ENCODE peak calls at places on chromosome X, in five cellular contexts. Z is stimulated activated CD4-positive, alpha-beta T cell treated with anti-CD3 and anti-CD28 coated beads, Interleukin-1b, Interleukin-23, amount 100 ng/mL, for 24 hours; F is HCEC 1CT; K is G401; A is tibial artery. T is an unnamed sample.

GRCh38 chrX:15160558-15160957 is 109.3 kb downstream of the ASB9 start:
- DNase-seq in F (no peak), Z (no peak), A (no peak), K (no peak), T (no peak)

GRCh38 chrX:153783378-153784013 is 2.7 kb downstream of the SRPK3 start:
- DNase-seq in A (no peak), F (no peak), Z (no peak), K (no peak), T (no peak)

GRCh38 chrX:42247241-42247640 is 323.9 kb upstream of the CASK start:
- DNase-seq in Z (no peak), K (no peak), A (no peak), F (no peak), T (no peak)

GRCh38 chrX:41921492-41922124 is 1.7 kb downstream of the CASK start:
- DNase-seq in Z (no peak), K (peak; percentile 18), F (peak; percentile 17), A (no peak), T (peak; percentile 10)

GRCh38 chrX:103441878-103442535 is 65.7 kb downstream of the BEX3 start:
- DNase-seq in Z (no peak), A (no peak), K (no peak), F (no peak), T (peak; percentile 26)

GRCh38 chrX:140501940-140502468 is 2.9 kb downstream of the SOX3 start:
- DNase-seq in K (no peak), Z (no peak), A (no peak), F (no peak), T (no peak)

GRCh38 chrX:72052415-72053090 is 79.2 kb downstream of the RTL5 start:
- DNase-seq in F (no peak), Z (no peak), K (no peak), A (no peak), T (no peak)

GRCh38 chrX:45601052-45601451 is 400.4 kb upstream of the DIPK2B start:
- DNase-seq in K (no peak), A (no peak), F (no peak), Z (no peak), T (no peak)

GRCh38 chrX:46268429-46268828 is 276.8 kb downstream of the ZNF674 start:
- DNase-seq in A (no peak), Z (no peak), K (no peak), F (no peak), T (no peak)

GRCh38 chrX:150688911-150689451 is 4.2 kb upstream of the MTMR1 start:
- DNase-seq in K (no peak), F (peak; percentile 92), A (no peak), Z (no peak), T (no peak)

GRCh38 chrX:109914114-109914849 is 88.6 kb upstream of the TMEM164 start:
- DNase-seq in A (no peak), F (no peak), Z (no peak), K (no peak), T (no peak)

GRCh38 chrX:40018021-40018420 is 79.7 kb downstream of the BCOR start:
- DNase-seq in Z (no peak), K (no peak), F (no peak), A (no peak), T (no peak)

GRCh38 chrX:102983205-102983604 is 46.1 kb downstream of the RAB40AL start:
- DNase-seq in Z (no peak), K (no peak), F (no peak), A (no peak), T (no peak)